ENCODE peak calls at places on chromosome 4, in six cellular contexts. E is colonic mucosa, S is NCI-H748 treated with DMSO at 0.1 percent for 48 hours, T is cardiac fibroblast, V is substantia nigra, Q is GM23248. F is an unnamed sample.

GRCh38 chr4:183098723-183099536 is at the start of gene WWC2:
- DNase-seq in E (peak), S (peak), T (peak), V (peak), Q (peak), F (peak)

GRCh38 chr4:118843237-118843636 is 7.3 kb upstream of the SEC24D start:
- DNase-seq in E (no peak), S (no peak), T (no peak), V (no peak), Q (no peak), F (no peak)

GRCh38 chr4:24971192-24971591 is 58.4 kb upstream of the CCDC149 start:
- DNase-seq in E (no peak), S (no peak), T (no peak), V (no peak), Q (no peak), F (no peak)

GRCh38 chr4:40628888-40629287 is 776 bp downstream of the RBM47 start:
- DNase-seq in E (peak), S (no peak), T (no peak), V (no peak), Q (peak), F (no peak)

GRCh38 chr4:26372525-26373172 is 51.8 kb downstream of the RBPJ start:
- DNase-seq in E (peak), S (peak), T (peak), V (no peak), Q (peak), F (no peak)

GRCh38 chr4:7204656-7205387 is 12.5 kb downstream of the SORCS2 start:
- DNase-seq in E (no peak), S (no peak), T (no peak), V (no peak), Q (no peak), F (no peak)

GRCh38 chr4:87445964-87446363 is 23.6 kb downstream of the NUDT9 start:
- DNase-seq in E (no peak), S (no peak), T (no peak), V (no peak), Q (no peak), F (no peak)

GRCh38 chr4:16113741-16114140 is 29.9 kb upstream of the PROM1 start:
- DNase-seq in E (no peak), S (no peak), T (no peak), V (no peak), Q (no peak), F (no peak)

GRCh38 chr4:122689972-122690371 is 42.5 kb upstream of the BBS12 start:
- DNase-seq in E (no peak), S (no peak), T (no peak), V (no peak), Q (no peak), F (no peak)

GRCh38 chr4:138290803-138291202 is 48.7 kb upstream of the SLC7A11 start:
- DNase-seq in E (no peak), S (no peak), T (no peak), V (no peak), Q (no peak), F (no peak)

GRCh38 chr4:84324850-84325249 is 174.2 kb downstream of the NKX6-1 start:
- DNase-seq in E (no peak), S (peak), T (no peak), V (no peak), Q (no peak), F (no peak)

GRCh38 chr4:34679228-34679627 is 1565.1 kb downstream of the ARAP2 start:
- DNase-seq in E (no peak), S (no peak), T (no peak), V (no peak), Q (no peak), F (no peak)

GRCh38 chr4:89492476-89493110 is 185.0 kb upstream of the GPRIN3 start:
- DNase-seq in E (no peak), S (no peak), T (peak), V (no peak), Q (peak), F (no peak)

GRCh38 chr4:54384563-54384962 is 155.5 kb downstream of the PDGFRA start:
- DNase-seq in E (peak), S (peak), T (peak), V (no peak), Q (peak), F (no peak)

GRCh38 chr4:76723373-76723772 is 174.6 kb downstream of the SOWAHB start:
- DNase-seq in E (no peak), S (no peak), T (peak), V (no peak), Q (peak), F (no peak)

GRCh38 chr4:38675167-38676121 is 11.4 kb downstream of the KLF3 start:
- DNase-seq in E (peak), S (peak), T (peak), V (no peak), Q (peak), F (peak)

GRCh38 chr4:16516796-16517413 is 290.6 kb upstream of the TAPT1 start:
- DNase-seq in E (peak), S (no peak), T (peak), V (peak), Q (peak), F (peak)

GRCh38 chr4:80717204-80717603 is 313.3 kb upstream of the BMP3 start:
- DNase-seq in E (no peak), S (no peak), T (no peak), V (no peak), Q (no peak), F (no peak)

GRCh38 chr4:152619556-152619955 is 60.2 kb downstream of the TMEM154 start:
- DNase-seq in E (no peak), S (no peak), T (no peak), V (no peak), Q (no peak), F (no peak)

GRCh38 chr4:150948069-150948468 is 67.0 kb downstream of the LRBA start:
- DNase-seq in E (no peak), S (no peak), T (no peak), V (no peak), Q (no peak), F (no peak)

GRCh38 chr4:673349-674091 is 556 bp downstream of the ATP5ME start:
- DNase-seq in E (peak), S (no peak), T (no peak), V (no peak), Q (peak), F (no peak)

GRCh38 chr4:4430492-4431195 is 43.7 kb downstream of the NSG1 start:
- DNase-seq in E (peak), S (no peak), T (peak), V (no peak), Q (peak), F (no peak)